ENCODE peak calls at places on chromosomes 11 and 22, in six cellular contexts. S is CD8-positive, alpha-beta T cell; E is prostate gland; C is cardiac muscle cell; Y is tibial artery; U is MM.1S. Q is an unnamed sample.

GRCh38 chr11:79062814-79063762 is 377.7 kb downstream of the TENM4 start:
- DNase-seq in S (no peak), E (no peak), C (peak), Y (no peak), U (no peak), Q (no peak)

GRCh38 chr11:69642549-69642912 is 1.6 kb downstream of the CCND1 start:
- DNase-seq in S (peak), E (no peak), C (peak), Y (no peak), U (peak), Q (no peak)

GRCh38 chr22:17095538-17095937 is 10.7 kb downstream of the IL17RA start:
- DNase-seq in S (no peak), E (no peak), C (peak), Y (peak), U (no peak), Q (no peak)

GRCh38 chr22:25475554-25476022 is 88.9 kb upstream of the GRK3 start:
- DNase-seq in S (no peak), E (peak), C (no peak), Y (no peak), U (no peak), Q (no peak)

GRCh38 chr11:133355095-133355494 is 177.2 kb downstream of the OPCML start:
- DNase-seq in S (no peak), E (no peak), C (no peak), Y (no peak), U (no peak), Q (no peak)

GRCh38 chr22:50027639-50028537 is 15.3 kb upstream of the IL17REL start:
- DNase-seq in S (no peak), E (no peak), C (no peak), Y (peak), U (no peak), Q (no peak)

GRCh38 chr22:49638788-49639187 is 188.9 kb downstream of the BRD1 start:
- DNase-seq in S (no peak), E (no peak), C (no peak), Y (no peak), U (no peak), Q (no peak)

GRCh38 chr11:69294621-69295078 is 695 bp downstream of the MYEOV start:
- DNase-seq in S (no peak), E (no peak), C (no peak), Y (no peak), U (no peak), Q (no peak)

GRCh38 chr11:74777038-74777437 is 28.4 kb downstream of the RNF169 start:
- DNase-seq in S (no peak), E (no peak), C (no peak), Y (no peak), U (no peak), Q (no peak)

GRCh38 chr11:70577948-70578347 is 179.6 kb downstream of the CTTN start:
- DNase-seq in S (no peak), E (no peak), C (no peak), Y (peak), U (no peak), Q (no peak)

GRCh38 chr22:31347251-31348008 is 1.3 kb upstream of the PATZ1 start:
- DNase-seq in S (peak), E (peak), C (peak), Y (no peak), U (peak), Q (peak)

GRCh38 chr11:113289341-113290187 is 24.8 kb upstream of the TTC12 start:
- DNase-seq in S (peak), E (peak), C (peak), Y (peak), U (peak), Q (peak)

GRCh38 chr11:47538741-47539575 is 14.0 kb downstream of the CELF1 start:
- DNase-seq in S (no peak), E (no peak), C (no peak), Y (no peak), U (no peak), Q (no peak)

GRCh38 chr11:119482561-119483001 is 59.6 kb upstream of the THY1 start:
- DNase-seq in S (no peak), E (no peak), C (no peak), Y (peak), U (no peak), Q (no peak)

GRCh38 chr11:6962673-6963072 is 36.4 kb downstream of the ZNF215 start:
- DNase-seq in S (no peak), E (no peak), C (no peak), Y (no peak), U (peak), Q (no peak)

GRCh38 chr11:75476716-75477613 is 44.0 kb upstream of the KLHL35 start:
- DNase-seq in S (no peak), E (peak), C (no peak), Y (no peak), U (no peak), Q (peak)

GRCh38 chr22:27990879-27991278 is 71.8 kb upstream of the PITPNB start:
- DNase-seq in S (no peak), E (no peak), C (peak), Y (peak), U (no peak), Q (peak)

GRCh38 chr22:32693102-32693501 is 108.4 kb upstream of the TIMP3 start:
- DNase-seq in S (no peak), E (no peak), C (no peak), Y (no peak), U (no peak), Q (no peak)

GRCh38 chr11:43852057-43852636 is 28.5 kb upstream of the ALKBH3 start:
- DNase-seq in S (peak), E (no peak), C (peak), Y (no peak), U (peak), Q (no peak)

GRCh38 chr22:38056969-38057841 is at the start of gene PICK1:
- DNase-seq in S (peak), E (peak), C (peak), Y (peak), U (peak), Q (peak)

GRCh38 chr22:43829904-43830851 is 18.1 kb upstream of the EFCAB6 start:
- DNase-seq in S (no peak), E (no peak), C (no peak), Y (peak), U (no peak), Q (peak)

GRCh38 chr11:92107331-92107730 is 117.3 kb upstream of the FAT3 start:
- DNase-seq in S (no peak), E (no peak), C (no peak), Y (no peak), U (peak), Q (no peak)

GRCh38 chr11:62909107-62909894 is 11.9 kb downstream of the CHRM1 start:
- DNase-seq in S (no peak), E (peak), C (peak), Y (peak), U (peak), Q (peak)
- H3K4me3 ChIP-seq in S (no peak), E (no peak), C (no peak), Y (no peak), U (no peak), Q (no peak)

DNA sequence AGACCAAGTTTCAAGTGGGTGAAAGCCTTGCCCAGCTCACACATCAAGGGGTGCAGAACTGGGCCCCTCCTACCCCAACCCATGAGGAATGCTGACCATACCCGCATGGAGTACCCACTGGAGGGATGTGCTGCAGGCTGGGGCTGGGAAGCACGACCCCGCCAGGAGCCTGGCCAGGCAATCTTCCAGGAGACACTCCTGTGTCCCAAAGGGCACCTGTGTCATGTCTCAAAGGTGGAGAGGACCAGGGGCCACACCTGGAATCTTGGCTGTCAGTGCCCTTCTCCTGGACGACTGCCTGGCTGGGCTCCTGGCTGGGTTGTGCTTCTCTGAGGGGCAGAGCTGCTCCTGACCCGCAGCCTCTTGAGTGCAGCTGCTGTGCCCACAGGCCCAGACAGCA is 6.7 kb downstream of the ARAP1 start:
- DNase-seq in S (no peak), E (no peak), C (no peak), Y (no peak), U (no peak), Q (peak)
- H3K27ac ChIP-seq in S (no peak), E (no peak), C (peak), Y (no peak), U (no peak), Q (no peak)

DNA sequence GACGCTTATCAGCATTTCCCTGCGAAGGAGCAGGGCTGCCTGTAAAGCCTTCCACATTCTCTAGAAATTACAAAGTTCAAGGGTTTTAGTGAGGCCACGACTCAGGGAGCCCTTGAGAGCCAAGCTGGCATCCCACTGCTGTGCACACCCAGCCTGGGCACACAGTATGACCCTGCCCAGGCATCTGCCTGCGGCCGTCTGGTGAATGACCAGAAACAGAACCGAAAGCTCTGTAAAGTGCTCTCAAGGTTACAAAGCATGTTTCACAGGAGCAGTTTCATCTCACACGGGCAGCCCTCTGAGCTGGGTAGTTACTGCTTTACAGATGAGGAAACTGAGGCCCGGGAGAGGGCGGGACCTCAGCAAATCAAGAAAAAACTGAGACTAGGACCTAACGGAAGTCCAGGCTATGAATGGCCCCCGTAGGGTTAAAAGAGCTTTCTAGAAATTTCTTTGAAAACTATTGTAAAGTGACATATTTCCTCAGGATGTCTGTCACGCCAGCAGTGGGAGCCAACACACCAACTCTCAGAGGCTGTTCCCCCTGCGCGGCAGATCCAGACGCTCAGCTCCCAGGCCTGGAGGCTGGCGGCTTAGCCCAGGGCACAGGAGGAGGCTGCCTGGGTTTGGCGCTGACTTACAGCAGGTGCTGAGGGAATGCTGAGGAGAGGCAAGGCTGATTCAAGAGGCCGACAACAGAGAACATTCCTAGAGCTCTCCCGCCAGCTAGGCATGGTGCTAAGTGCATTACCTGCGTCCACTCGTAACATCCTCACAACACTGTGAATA is 7.7 kb upstream of the TCF20 start:
- DNase-seq in S (no peak), E (no peak), C (peak), Y (no peak), U (peak), Q (peak)
- TF ChIP-seq CTCF in S (no peak), E (peak), C (peak), Y (no peak), U (peak), Q (no peak)

GRCh38 chr22:23242473-23243001 is 62.2 kb downstream of the BCR start:
- DNase-seq in S (no peak), E (no peak), C (peak), Y (no peak), U (no peak), Q (peak)

GRCh38 chr22:23244690-23245044 is 64.4 kb downstream of the BCR start:
- DNase-seq in S (no peak), E (no peak), C (no peak), Y (no peak), U (no peak), Q (no peak)

GRCh38 chr22:23243859-23244689 is 63.8 kb downstream of the BCR start:
- DNase-seq in S (no peak), E (no peak), C (no peak), Y (no peak), U (no peak), Q (no peak)

GRCh38 chr22:23241562-23242472 is 61.5 kb downstream of the BCR start:
- DNase-seq in S (no peak), E (no peak), C (no peak), Y (no peak), U (no peak), Q (peak)

GRCh38 chr22:23243006-23243573 is 62.8 kb downstream of the BCR start:
- DNase-seq in S (peak), E (no peak), C (peak), Y (no peak), U (no peak), Q (no peak)
- H3K4me3 ChIP-seq in S (peak), E (no peak), C (no peak), Y (no peak), U (no peak), Q (no peak)

GRCh38 chr11:12435264-12435663 is 57.9 kb downstream of the PARVA start:
- DNase-seq in S (no peak), E (no peak), C (no peak), Y (no peak), U (peak), Q (no peak)
- H3K27ac ChIP-seq in S (no peak), E (peak), C (peak), Y (peak), U (no peak), Q (no peak)

GRCh38 chr11:115334932-115335788 is 169.1 kb downstream of the CADM1 start:
- DNase-seq in S (no peak), E (no peak), C (peak), Y (no peak), U (peak), Q (no peak)

GRCh38 chr11:115330693-115331482 is 173.3 kb downstream of the CADM1 start:
- DNase-seq in S (no peak), E (no peak), C (no peak), Y (no peak), U (no peak), Q (no peak)

GRCh38 chr11:115333951-115334350 is 170.3 kb downstream of the CADM1 start:
- DNase-seq in S (no peak), E (no peak), C (no peak), Y (no peak), U (no peak), Q (no peak)

GRCh38 chr11:115338476-115338875 is 165.7 kb downstream of the CADM1 start:
- DNase-seq in S (no peak), E (no peak), C (no peak), Y (no peak), U (no peak), Q (no peak)

DNA sequence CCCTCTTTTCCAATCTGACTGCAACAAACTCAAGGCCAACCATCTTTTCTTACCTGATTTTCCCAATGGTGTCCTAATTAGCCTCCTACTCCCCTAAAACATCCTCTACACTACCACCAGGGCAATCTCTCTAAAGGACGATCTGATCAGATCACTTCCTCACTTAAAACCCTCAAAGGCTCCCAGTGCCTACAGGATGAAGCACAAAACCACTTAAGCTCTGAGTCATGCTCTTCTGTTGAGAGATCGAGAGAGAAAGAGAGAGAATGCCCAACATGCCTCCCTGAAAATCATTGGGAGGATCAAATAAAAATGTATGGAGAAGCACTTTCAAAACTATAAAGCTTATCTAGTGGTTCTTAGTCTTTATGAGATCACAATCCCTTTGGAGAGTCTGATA is 171.1 kb downstream of the CADM1 start:
- DNase-seq in S (no peak), E (no peak), C (no peak), Y (no peak), U (no peak), Q (no peak)
- TF ChIP-seq CTCF in S (no peak), E (no peak), C (no peak), Y (no peak), U (no peak), Q (no peak)

GRCh38 chr11:66883021-66883968 is 26.4 kb downstream of the LRFN4 start:
- DNase-seq in S (peak), E (peak), C (peak), Y (no peak), U (peak), Q (peak)

GRCh38 chr11:66881927-66882452 is 25.1 kb downstream of the LRFN4 start:
- DNase-seq in S (no peak), E (no peak), C (peak), Y (no peak), U (no peak), Q (no peak)

GRCh38 chr11:66881436-66881835 is 24.6 kb downstream of the LRFN4 start:
- DNase-seq in S (no peak), E (no peak), C (no peak), Y (no peak), U (no peak), Q (peak)

GRCh38 chr11:66880484-66881211 is 23.8 kb downstream of the LRFN4 start:
- DNase-seq in S (no peak), E (peak), C (peak), Y (no peak), U (peak), Q (peak)

GRCh38 chr11:66882540-66882939 is 25.7 kb downstream of the LRFN4 start:
- DNase-seq in S (no peak), E (peak), C (no peak), Y (no peak), U (no peak), Q (peak)
- H3K4me3 ChIP-seq in S (no peak), E (peak), C (no peak), Y (no peak), U (no peak), Q (peak)

DNA sequence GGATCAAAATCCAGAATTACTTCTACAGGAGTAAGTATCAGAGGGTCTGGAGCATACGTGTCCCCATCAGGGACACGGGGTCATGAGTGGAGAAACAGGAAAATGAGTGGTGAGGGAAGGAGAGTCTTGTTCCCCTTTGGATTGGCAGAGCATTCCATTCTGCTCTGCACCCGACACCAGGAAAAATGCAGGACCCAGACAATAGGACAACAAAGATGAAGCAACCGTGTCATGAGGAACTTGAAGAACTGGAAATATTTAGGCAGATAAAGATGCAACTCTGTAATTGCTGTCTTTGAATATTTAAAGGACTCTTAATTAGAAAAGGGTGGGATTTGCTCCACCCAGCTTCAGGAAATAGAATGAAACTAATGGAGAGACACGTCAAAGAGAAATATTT is 89.0 kb upstream of the BLID start:
- DNase-seq in S (no peak), E (no peak), C (no peak), Y (no peak), U (no peak), Q (no peak)
- H3K27ac ChIP-seq in S (no peak), E (no peak), C (no peak), Y (peak), U (no peak), Q (no peak)